ENCODE peak calls at places on chromosomes 1 and 21, in four cellular contexts. One of them, this sample, is unnamed.

GRCh38 chr1:94772230-94772641 is 47.9 kb upstream of the SLC44A3 start:
- DNase-seq in T-cell: no peak
- DNase-seq in T-helper 1 cell: no peak
- DNase-seq in NCI-H1417: no peak
- DNase-seq in this sample: no peak

GRCh38 chr1:83701396-83701795 is 297.5 kb downstream of the TTLL7 start:
- DNase-seq in T-helper 1 cell: no peak
- DNase-seq in NCI-H1417: no peak
- DNase-seq in T-cell: no peak
- DNase-seq in this sample: no peak

GRCh38 chr1:84247425-84248220 is 53.9 kb upstream of the SAMD13 start:
- DNase-seq in T-cell: no peak
- DNase-seq in T-helper 1 cell: no peak
- DNase-seq in NCI-H1417: no peak
- DNase-seq in this sample: no peak

GRCh38 chr1:65176071-65176470 is 28.1 kb downstream of the AK4 start:
- DNase-seq in T-cell: no peak
- DNase-seq in NCI-H1417: no peak
- DNase-seq in T-helper 1 cell: no peak
- DNase-seq in this sample: no peak

GRCh38 chr1:2378441-2378851 is 12.9 kb downstream of the MORN1 start:
- DNase-seq in T-cell: no peak
- DNase-seq in T-helper 1 cell: peak; percentile 8
- DNase-seq in NCI-H1417: peak; percentile 24
- DNase-seq in this sample: no peak

GRCh38 chr1:180927348-180927747 is 14.7 kb downstream of the KIAA1614 start:
- DNase-seq in T-cell: no peak
- DNase-seq in T-helper 1 cell: no peak
- DNase-seq in NCI-H1417: peak; percentile 80
- DNase-seq in this sample: peak; percentile 55

GRCh38 chr1:61950418-61950817 is 208.1 kb downstream of the PATJ start:
- DNase-seq in T-cell: no peak
- DNase-seq in NCI-H1417: no peak
- DNase-seq in T-helper 1 cell: no peak
- DNase-seq in this sample: no peak

GRCh38 chr1:98981917-98982513 is 22.6 kb downstream of the PLPPR5 start:
- DNase-seq in T-cell: no peak
- DNase-seq in NCI-H1417: no peak
- DNase-seq in T-helper 1 cell: no peak
- DNase-seq in this sample: no peak

GRCh38 chr21:14321042-14321441 is 61.9 kb downstream of the HSPA13 start:
- DNase-seq in NCI-H1417: no peak
- DNase-seq in T-helper 1 cell: no peak
- DNase-seq in T-cell: no peak
- DNase-seq in this sample: no peak

GRCh38 chr1:178578541-178578940 is 65.6 kb downstream of the TEX35 start:
- DNase-seq in NCI-H1417: no peak
- DNase-seq in T-cell: no peak
- DNase-seq in T-helper 1 cell: no peak
- DNase-seq in this sample: no peak

GRCh38 chr1:82485591-82486369 is 685.0 kb downstream of the ADGRL2 start:
- DNase-seq in T-cell: no peak
- DNase-seq in T-helper 1 cell: no peak
- DNase-seq in NCI-H1417: peak; percentile 27
- DNase-seq in this sample: no peak

GRCh38 chr21:44432841-44433790 is 22.2 kb upstream of the LRRC3 start:
- DNase-seq in NCI-H1417: no peak
- DNase-seq in T-cell: no peak
- DNase-seq in T-helper 1 cell: no peak
- DNase-seq in this sample: no peak

GRCh38 chr1:43853161-43853921 is 80.3 kb upstream of the ARTN start:
- DNase-seq in NCI-H1417: no peak
- DNase-seq in T-helper 1 cell: no peak
- DNase-seq in T-cell: no peak
- DNase-seq in this sample: no peak

GRCh38 chr1:27519341-27520258 is 29.6 kb upstream of the WASF2 start:
- DNase-seq in T-cell: no peak
- DNase-seq in T-helper 1 cell: no peak
- DNase-seq in NCI-H1417: peak; percentile 57
- DNase-seq in this sample: peak; percentile 34

GRCh38 chr21:44749759-44750674 is 38.6 kb upstream of the TSPEAR start:
- DNase-seq in NCI-H1417: no peak
- DNase-seq in T-cell: no peak
- DNase-seq in T-helper 1 cell: no peak
- DNase-seq in this sample: no peak

GRCh38 chr1:208136459-208137143 is 107.6 kb downstream of the PLXNA2 start:
- DNase-seq in T-cell: no peak
- DNase-seq in T-helper 1 cell: no peak
- DNase-seq in NCI-H1417: no peak
- DNase-seq in this sample: no peak

GRCh38 chr1:27444632-27445031 is 45.3 kb downstream of the WASF2 start:
- DNase-seq in T-helper 1 cell: no peak
- DNase-seq in T-cell: no peak
- DNase-seq in NCI-H1417: no peak
- DNase-seq in this sample: no peak

GRCh38 chr1:30388386-30388785 is 335.0 kb downstream of the MATN1 start:
- DNase-seq in T-cell: no peak
- DNase-seq in T-helper 1 cell: no peak
- DNase-seq in NCI-H1417: no peak
- DNase-seq in this sample: no peak

GRCh38 chr1:68016364-68016763 is 34.1 kb downstream of the DIRAS3 start:
- DNase-seq in T-cell: no peak
- DNase-seq in T-helper 1 cell: no peak
- DNase-seq in NCI-H1417: no peak
- DNase-seq in this sample: no peak

GRCh38 chr1:54995013-54995760 is 3.5 kb upstream of the BSND start:
- DNase-seq in NCI-H1417: no peak
- DNase-seq in T-helper 1 cell: no peak
- DNase-seq in T-cell: no peak
- DNase-seq in this sample: no peak

GRCh38 chr1:11147371-11147770 is 41.8 kb upstream of the ANGPTL7 start:
- DNase-seq in NCI-H1417: no peak
- DNase-seq in T-cell: no peak
- DNase-seq in T-helper 1 cell: no peak
- DNase-seq in this sample: no peak

GRCh38 chr1:226443439-226443838 is 35.5 kb upstream of the PARP1 start:
- DNase-seq in T-cell: no peak
- DNase-seq in T-helper 1 cell: no peak
- DNase-seq in NCI-H1417: no peak
- DNase-seq in this sample: no peak

GRCh38 chr1:214615111-214615510 is 12.1 kb downstream of the CENPF start:
- DNase-seq in T-cell: no peak
- DNase-seq in T-helper 1 cell: no peak
- DNase-seq in NCI-H1417: no peak
- DNase-seq in this sample: no peak

GRCh38 chr1:27603962-27604578 is at the start of gene AHDC1:
- DNase-seq in T-cell: peak; percentile 85
- DNase-seq in NCI-H1417: peak; percentile 92
- DNase-seq in T-helper 1 cell: peak; percentile 89
- DNase-seq in this sample: peak; percentile 79

GRCh38 chr1:183289104-183289503 is 103.0 kb downstream of the LAMC2 start:
- DNase-seq in NCI-H1417: no peak
- DNase-seq in T-helper 1 cell: no peak
- DNase-seq in T-cell: no peak
- DNase-seq in this sample: no peak

GRCh38 chr1:62389531-62389930 is 47.3 kb upstream of the USP1 start:
- DNase-seq in T-helper 1 cell: no peak
- DNase-seq in T-cell: no peak
- DNase-seq in NCI-H1417: no peak
- DNase-seq in this sample: no peak

GRCh38 chr1:167373398-167373797 is 144.9 kb downstream of the CD247 start:
- DNase-seq in NCI-H1417: no peak
- DNase-seq in T-helper 1 cell: no peak
- DNase-seq in T-cell: no peak
- DNase-seq in this sample: no peak

GRCh38 chr1:29254346-29254745 is 18.0 kb downstream of the PTPRU start:
- DNase-seq in T-helper 1 cell: no peak
- DNase-seq in T-cell: no peak
- DNase-seq in NCI-H1417: no peak
- DNase-seq in this sample: no peak

GRCh38 chr1:1972976-1973715 is 30.4 kb downstream of the CFAP74 start:
- DNase-seq in NCI-H1417: no peak
- DNase-seq in T-helper 1 cell: no peak
- DNase-seq in T-cell: no peak
- DNase-seq in this sample: no peak

GRCh38 chr1:63255153-63255552 is 67.2 kb upstream of the FOXD3 start:
- DNase-seq in NCI-H1417: no peak
- DNase-seq in T-helper 1 cell: no peak
- DNase-seq in T-cell: no peak
- DNase-seq in this sample: no peak

GRCh38 chr21:42609806-42610205 is 43.6 kb upstream of the PDE9A start:
- DNase-seq in T-helper 1 cell: no peak
- DNase-seq in T-cell: peak; percentile 38
- DNase-seq in NCI-H1417: no peak
- DNase-seq in this sample: no peak

GRCh38 chr21:16305686-16306085 is 575.9 kb downstream of the USP25 start:
- DNase-seq in T-helper 1 cell: no peak
- DNase-seq in T-cell: no peak
- DNase-seq in NCI-H1417: peak; percentile 34
- DNase-seq in this sample: no peak

GRCh38 chr1:25563330-25564215 is 20.2 kb downstream of the LDLRAP1 start:
- DNase-seq in T-cell: no peak
- DNase-seq in T-helper 1 cell: no peak
- DNase-seq in NCI-H1417: no peak
- DNase-seq in this sample: peak; percentile 84

GRCh38 chr1:49052102-49052501 is 275.4 kb upstream of the BEND5 start:
- DNase-seq in NCI-H1417: peak; percentile 72
- DNase-seq in T-cell: no peak
- DNase-seq in T-helper 1 cell: no peak
- DNase-seq in this sample: no peak

GRCh38 chr1:232438476-232438875 is 191.5 kb downstream of the SIPA1L2 start:
- DNase-seq in T-helper 1 cell: no peak
- DNase-seq in NCI-H1417: no peak
- DNase-seq in T-cell: no peak
- DNase-seq in this sample: no peak

GRCh38 chr1:203632941-203633340 is 6.3 kb downstream of the ATP2B4 start:
- DNase-seq in T-cell: no peak
- DNase-seq in T-helper 1 cell: no peak
- DNase-seq in NCI-H1417: no peak
- DNase-seq in this sample: no peak